ENCODE peak calls at places on chromosomes 4 and X, in five cellular contexts. H is OCI-LY7, P is Peyer's patch, W is thoracic aorta, O is ovary. L is an unnamed sample.
A peak's percentile ranks its signal among the peaks of the same experiment; 100 is the strongest.

GRCh38 chr4:104210420-104210819 is 284.3 kb downstream of the CXXC4 start:
- DNase-seq in P (no peak), H (no peak), O (no peak), W (no peak), L (no peak)

GRCh38 chrX:39740078-39740477 is 357.7 kb downstream of the BCOR start:
- DNase-seq in H (no peak), W (no peak), P (no peak), O (no peak), L (no peak)

GRCh38 chr4:74418063-74418670 is 26.8 kb upstream of the AREG start:
- DNase-seq in P (no peak), H (no peak), O (no peak), W (no peak), L (no peak)

GRCh38 chrX:49176421-49177326 is 5.0 kb downstream of the PLP2 start:
- DNase-seq in P (no peak), W (no peak), H (no peak), O (no peak), L (no peak)

GRCh38 chr4:144801731-144802130 is 155.8 kb downstream of the HHIP start:
- DNase-seq in H (no peak), O (no peak), P (no peak), W (no peak), L (no peak)

GRCh38 chrX:40086569-40087335 is 11.0 kb downstream of the BCOR start:
- DNase-seq in W (no peak), P (no peak), O (no peak), H (no peak), L (no peak)

GRCh38 chrX:69024287-69024686 is 141.0 kb downstream of the PJA1 start:
- DNase-seq in P (no peak), O (peak; percentile 53), W (no peak), H (no peak), L (no peak)

GRCh38 chrX:75522565-75523411 is at the start of gene ZDHHC15:
- DNase-seq in P (no peak), O (peak; percentile 76), H (no peak), W (peak; percentile 15), L (peak; percentile 63)

GRCh38 chrX:119410027-119410819 is 11.1 kb downstream of the SLC25A43 start:
- DNase-seq in H (no peak), P (peak; percentile 74), W (no peak), O (peak; percentile 62), L (peak; percentile 65)

GRCh38 chr4:139875456-139875855 is 209.8 kb downstream of the MGST2 start:
- DNase-seq in P (no peak), H (no peak), W (no peak), O (no peak), L (no peak)

GRCh38 chr4:181909368-181909767 is 333.8 kb upstream of the TENM3 start:
- DNase-seq in W (no peak), O (no peak), P (no peak), H (no peak), L (no peak)

GRCh38 chrX:115561605-115562491 is 874 bp downstream of the PLS3 start:
- DNase-seq in W (no peak), P (peak; percentile 52), H (no peak), O (peak; percentile 79), L (peak; percentile 51)

GRCh38 chr4:10380695-10381094 is 76.5 kb downstream of the ZNF518B start:
- DNase-seq in O (no peak), H (no peak), W (no peak), P (no peak), L (no peak)

GRCh38 chrX:113892891-113893290 is 691.0 kb upstream of the HTR2C start:
- DNase-seq in P (no peak), O (no peak), W (no peak), H (no peak), L (no peak)

GRCh38 chr4:19259920-19260319 is 991.8 kb upstream of the SLIT2 start:
- DNase-seq in O (no peak), W (no peak), P (no peak), H (no peak), L (no peak)

GRCh38 chr4:48556268-48556667 is 66.2 kb downstream of the ZAR1 start:
- DNase-seq in W (no peak), H (no peak), O (no peak), P (no peak), L (no peak)

GRCh38 chr4:184347251-184348239 is 126.8 kb downstream of the IRF2 start:
- DNase-seq in P (peak; percentile 58), W (no peak), H (peak; percentile 89), O (no peak), L (no peak)

GRCh38 chr4:184343400-184344177 is 125.9 kb upstream of the ENPP6 start:
- DNase-seq in H (peak; percentile 64), W (peak; percentile 38), P (peak; percentile 85), O (peak; percentile 63), L (peak; percentile 84)

GRCh38 chr4:184344435-184344834 is 126.8 kb upstream of the ENPP6 start:
- DNase-seq in O (no peak), P (no peak), W (no peak), H (no peak), L (no peak)

GRCh38 chr4:184345573-184345922 is 127.9 kb upstream of the ENPP6 start:
- DNase-seq in H (no peak), O (no peak), W (no peak), P (no peak), L (no peak)

DNA sequence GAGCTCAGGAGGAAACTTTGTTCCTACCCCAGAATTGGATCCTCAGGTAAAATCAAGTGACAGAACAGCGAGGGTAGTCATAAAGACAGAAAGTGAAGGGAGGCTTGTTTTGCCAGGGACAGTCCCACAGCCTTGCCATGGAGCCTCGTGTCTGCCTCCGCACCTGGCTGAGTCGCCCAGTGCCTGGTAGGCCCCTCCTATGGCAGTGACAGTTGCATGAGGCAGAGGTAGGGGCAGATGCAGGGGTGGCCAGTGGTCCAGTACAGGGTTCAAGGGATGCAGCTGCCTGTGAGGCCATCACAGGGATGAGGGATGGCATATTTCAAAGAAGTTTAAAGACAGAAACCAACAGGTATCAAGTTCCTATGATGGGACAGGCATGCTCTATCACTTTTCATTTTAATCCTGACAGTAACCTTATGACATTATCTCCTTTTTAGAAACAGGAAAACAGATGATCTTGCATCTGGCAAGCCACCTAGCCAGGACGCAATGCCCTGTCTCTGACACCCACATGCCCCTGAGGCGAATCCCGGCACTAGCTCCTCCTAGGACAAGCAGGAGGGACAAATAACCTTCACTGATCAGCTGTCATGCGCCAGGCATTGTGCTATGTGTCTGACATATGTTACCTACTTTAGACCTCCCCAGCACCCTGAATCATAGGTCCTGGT is 127.4 kb upstream of the ENPP6 start:
- DNase-seq in P (no peak), W (no peak), O (no peak), H (no peak), L (no peak)
- H3K4me1 ChIP-seq in P (peaks cover 15% of the 10 kb centered on the region), W (peaks cover 7% of the 10 kb centered on the region), O (peaks cover 24% of the 10 kb centered on the region), H (peaks cover 77% of the 10 kb centered on the region), L (peaks cover 10% of the 10 kb centered on the region)

GRCh38 chr4:6963139-6963611 is 53.5 kb downstream of the TBC1D14 start:
- DNase-seq in H (peak; percentile 45), P (peak; percentile 52), W (no peak), O (no peak), L (no peak)
- H3K4me1 ChIP-seq in H (peaks cover 60% of the 10 kb centered on the region), P (peaks cover 15% of the 10 kb centered on the region), W (no peaks in the 10 kb centered on the region), O (no peaks in the 10 kb centered on the region), L (no peaks in the 10 kb centered on the region)

GRCh38 chr4:69823481-69824186 is 36.3 kb downstream of the SULT1E1 start:
- DNase-seq in P (peak; percentile 68), W (no peak), H (peak; percentile 18), O (no peak), L (no peak)
- H3K4me1 ChIP-seq in P (no peaks in the 10 kb centered on the region), W (no peaks in the 10 kb centered on the region), H (no peaks in the 10 kb centered on the region), O (no peaks in the 10 kb centered on the region), L (peaks cover under 1% of the 10 kb centered on the region)

GRCh38 chr4:55184600-55185523 is 59.5 kb upstream of the KDR start:
- DNase-seq in W (no peak), H (peak; percentile 54), O (peak; percentile 45), P (no peak), L (no peak)

GRCh38 chr4:55180980-55181379 is 55.6 kb upstream of the KDR start:
- DNase-seq in H (no peak), W (no peak), O (no peak), P (no peak), L (no peak)

GRCh38 chr4:55183926-55184599 is 58.7 kb upstream of the KDR start:
- DNase-seq in W (no peak), O (no peak), P (no peak), H (no peak), L (no peak)

GRCh38 chr4:55178226-55179005 is 53.0 kb upstream of the KDR start:
- DNase-seq in W (no peak), O (no peak), H (no peak), P (no peak), L (no peak)

DNA sequence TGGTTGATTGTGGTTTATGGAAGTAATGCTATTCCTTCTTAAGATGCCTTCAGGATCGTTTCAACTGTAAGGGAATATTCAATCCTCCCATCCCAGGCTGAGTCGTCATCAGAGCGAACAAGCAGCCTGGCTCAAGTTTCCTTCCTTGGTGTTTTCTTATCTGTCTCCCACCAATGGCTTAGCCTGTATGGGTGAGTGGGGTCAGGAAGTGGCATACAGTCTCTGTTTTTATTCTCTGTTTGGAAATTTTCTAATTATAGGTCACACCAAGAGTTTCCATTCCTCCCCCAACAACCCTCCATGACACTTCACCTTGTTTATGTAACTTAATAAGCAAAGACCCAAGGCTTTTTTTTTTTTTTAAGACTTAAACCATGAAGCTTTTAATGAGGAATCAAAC is 56.2 kb upstream of the KDR start:
- DNase-seq in H (no peak), P (no peak), O (no peak), W (no peak), L (no peak)
- H3K4me1 ChIP-seq in H (no peaks in the 10 kb centered on the region), P (no peaks in the 10 kb centered on the region), O (peaks cover 6% of the 10 kb centered on the region), W (no peaks in the 10 kb centered on the region), L (no peaks in the 10 kb centered on the region)

GRCh38 chr4:8185930-8186329 is 13.2 kb upstream of the SH3TC1 start:
- DNase-seq in P (no peak), W (no peak), H (no peak), O (no peak), L (no peak)
- H3K4me1 ChIP-seq in P (no peaks in the 10 kb centered on the region), W (peaks cover 38% of the 10 kb centered on the region), H (no peaks in the 10 kb centered on the region), O (peaks cover under 1% of the 10 kb centered on the region), L (no peaks in the 10 kb centered on the region)

DNA sequence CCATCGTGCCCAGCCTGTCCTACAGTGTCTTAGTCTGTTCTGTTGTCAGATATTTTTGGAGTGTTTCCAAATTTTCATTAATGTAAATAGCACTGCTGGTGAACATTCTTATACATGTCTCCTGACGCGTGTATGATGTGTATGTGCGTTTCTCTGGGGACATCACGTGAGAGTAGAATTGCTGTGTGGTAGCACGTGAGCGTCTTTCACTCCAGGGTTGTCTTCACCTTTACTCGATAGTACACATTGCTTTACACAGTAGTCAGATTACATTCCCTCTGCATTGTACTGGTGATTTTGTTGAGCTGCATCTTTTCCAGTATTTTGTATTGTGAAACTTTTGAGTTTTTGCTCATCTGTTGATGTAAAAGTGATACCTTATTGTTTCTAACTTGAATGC is 60.0 kb downstream of the ARHGAP10 start:
- DNase-seq in H (no peak), W (no peak), O (no peak), P (no peak), L (no peak)
- H3K4me1 ChIP-seq in H (no peaks in the 10 kb centered on the region), W (peaks cover 73% of the 10 kb centered on the region), O (peaks cover 26% of the 10 kb centered on the region), P (peaks cover 5% of the 10 kb centered on the region), L (no peaks in the 10 kb centered on the region)

L was measured in tibial artery.